ENCODE peak calls at places on chromosome 16, in ten cellular contexts. L is frontal cortex; S is astrocyte of the spinal cord; Z is fibroblast of pulmonary artery; O is ovary; T is stimulated activated CD4-positive, alpha-beta T cell treated with anti-CD3 and anti-CD28 coated beads, Interleukin-2, amount 100 ng/mL, for 48 hours; G is CD4-positive, CD25-positive, alpha-beta regulatory T cell; U is stimulated activated effector memory CD8-positive, alpha-beta T cell treated with anti-CD3 and anti-CD28 coated beads, Interleukin-12 subunit alpha, Interleukin-12 subunit beta, amount 100 ng/mL, for 72 hours; F is left colon; A is choroid plexus epithelial cell. M is an unnamed sample.

GRCh38 chr16:29662729-29663019 is 373 bp upstream of the SPN start:
- DNase-seq in L (no peak), S (no peak), Z (no peak), O (no peak), T (no peak), G (no peak), U (no peak), F (no peak), A (no peak), M (no peak)

GRCh38 chr16:28984619-28985135 is at the start of gene LAT:
- DNase-seq in L (no peak), S (no peak), Z (no peak), O (no peak), T (peak; percentile 47), G (peak; percentile 82), U (peak; percentile 57), F (peak; percentile 34), A (no peak), M (no peak)

GRCh38 chr16:66131895-66132294 is 234.6 kb upstream of the CDH5 start:
- DNase-seq in L (no peak), S (peak; percentile 51), Z (no peak), O (no peak), T (no peak), G (no peak), U (no peak), F (no peak), A (peak; percentile 46), M (no peak)

GRCh38 chr16:84860383-84860782 is 40.6 kb downstream of the CRISPLD2 start:
- DNase-seq in L (no peak), S (no peak), Z (no peak), O (no peak), T (no peak), G (no peak), U (no peak), F (no peak), A (no peak), M (no peak)

GRCh38 chr16:2795714-2796143 is 2.5 kb upstream of the PRSS41 start:
- DNase-seq in L (no peak), S (no peak), Z (no peak), O (no peak), T (no peak), G (no peak), U (no peak), F (peak; percentile 57), A (no peak), M (peak; percentile 46)

GRCh38 chr16:27641260-27641659 is 91.3 kb downstream of the KATNIP start:
- DNase-seq in L (no peak), S (no peak), Z (no peak), O (no peak), T (no peak), G (no peak), U (no peak), F (no peak), A (no peak), M (no peak)

GRCh38 chr16:10564591-10564990 is 15.8 kb downstream of the EMP2 start:
- DNase-seq in L (no peak), S (no peak), Z (no peak), O (no peak), T (no peak), G (no peak), U (no peak), F (no peak), A (no peak), M (no peak)

GRCh38 chr16:65024649-65025243 is 97.1 kb downstream of the CDH11 start:
- DNase-seq in L (no peak), S (peak; percentile 46), Z (peak; percentile 69), O (no peak), T (no peak), G (no peak), U (no peak), F (no peak), A (peak; percentile 77), M (no peak)

GRCh38 chr16:13307255-13307654 is 405.9 kb downstream of the SHISA9 start:
- DNase-seq in L (no peak), S (peak; percentile 92), Z (no peak), O (no peak), T (no peak), G (no peak), U (no peak), F (no peak), A (peak; percentile 48), M (no peak)

GRCh38 chr16:84042879-84043485 is 387 bp upstream of the SLC38A8 start:
- DNase-seq in L (no peak), S (no peak), Z (no peak), O (no peak), T (no peak), G (no peak), U (no peak), F (no peak), A (no peak), M (no peak)

GRCh38 chr16:2516391-2517240 is 2.9 kb downstream of the ATP6V0C start:
- DNase-seq in L (no peak), S (no peak), Z (no peak), O (no peak), T (no peak), G (no peak), U (no peak), F (no peak), A (peak; percentile 27), M (peak; percentile 75)

GRCh38 chr16:49575352-49576172 is 202.0 kb downstream of the C16orf78 start:
- DNase-seq in L (peak; percentile 25), S (no peak), Z (no peak), O (no peak), T (no peak), G (no peak), U (no peak), F (peak; percentile 64), A (no peak), M (no peak)

GRCh38 chr16:82194076-82194475 is 24.1 kb upstream of the MPHOSPH6 start:
- DNase-seq in L (no peak), S (no peak), Z (no peak), O (no peak), T (no peak), G (no peak), U (no peak), F (no peak), A (no peak), M (no peak)

GRCh38 chr16:10738231-10739077 is 5.2 kb upstream of the NUBP1 start:
- DNase-seq in L (peak; percentile 36), S (peak; percentile 73), Z (peak; percentile 68), O (peak; percentile 37), T (no peak), G (peak; percentile 15), U (no peak), F (peak; percentile 46), A (peak; percentile 86), M (peak; percentile 83)

GRCh38 chr16:57649846-57650245 is 18.3 kb upstream of the ADGRG3 start:
- DNase-seq in L (no peak), S (no peak), Z (no peak), O (no peak), T (no peak), G (no peak), U (no peak), F (no peak), A (no peak), M (no peak)

GRCh38 chr16:15874745-15875314 is 13.6 kb downstream of the CEP20 start:
- DNase-seq in L (no peak), S (peak; percentile 72), Z (peak; percentile 84), O (peak; percentile 57), T (no peak), G (no peak), U (no peak), F (peak; percentile 39), A (peak; percentile 88), M (no peak)

GRCh38 chr16:2897110-2897509 is 14.1 kb downstream of the FLYWCH2 start:
- DNase-seq in L (no peak), S (no peak), Z (no peak), O (no peak), T (no peak), G (no peak), U (no peak), F (no peak), A (no peak), M (peak; percentile 39)

GRCh38 chr16:1740234-1740633 is 31.1 kb downstream of the NME3 start:
- DNase-seq in L (no peak), S (no peak), Z (no peak), O (no peak), T (no peak), G (no peak), U (no peak), F (no peak), A (no peak), M (no peak)

GRCh38 chr16:88991813-88992350 is 14.9 kb upstream of the CBFA2T3 start:
- DNase-seq in L (no peak), S (no peak), Z (no peak), O (no peak), T (no peak), G (no peak), U (no peak), F (no peak), A (no peak), M (no peak)

GRCh38 chr16:77898671-77899211 is 110.4 kb downstream of the VAT1L start:
- DNase-seq in L (no peak), S (peak; percentile 53), Z (peak; percentile 17), O (no peak), T (no peak), G (no peak), U (no peak), F (no peak), A (peak; percentile 35), M (no peak)

GRCh38 chr16:11191665-11192064 is 64.3 kb downstream of the SOCS1 start:
- DNase-seq in L (no peak), S (no peak), Z (no peak), O (no peak), T (no peak), G (no peak), U (no peak), F (no peak), A (no peak), M (no peak)

GRCh38 chr16:11325404-11326083 is 19.7 kb upstream of the RMI2 start:
- DNase-seq in L (no peak), S (no peak), Z (no peak), O (no peak), T (no peak), G (no peak), U (no peak), F (no peak), A (no peak), M (no peak)

GRCh38 chr16:89863741-89864391 is 9.5 kb upstream of the TCF25 start:
- DNase-seq in L (no peak), S (peak; percentile 20), Z (peak; percentile 84), O (no peak), T (no peak), G (peak; percentile 32), U (peak; percentile 34), F (no peak), A (peak; percentile 89), M (no peak)

GRCh38 chr16:60463986-60464385 is 1572.3 kb downstream of the CDH8 start:
- DNase-seq in L (no peak), S (no peak), Z (no peak), O (no peak), T (no peak), G (no peak), U (no peak), F (no peak), A (no peak), M (no peak)

GRCh38 chr16:17420821-17421220 is 49.9 kb downstream of the XYLT1 start:
- DNase-seq in L (no peak), S (peak; percentile 61), Z (no peak), O (no peak), T (no peak), G (no peak), U (no peak), F (no peak), A (no peak), M (no peak)

GRCh38 chr16:77540656-77541055 is 105.8 kb upstream of the ADAMTS18 start:
- DNase-seq in L (no peak), S (peak; percentile 90), Z (peak; percentile 53), O (no peak), T (no peak), G (no peak), U (no peak), F (no peak), A (peak; percentile 97), M (no peak)

GRCh38 chr16:47143677-47144558 is at the start of gene NETO2:
- DNase-seq in L (peak; percentile 81), S (peak; percentile 62), Z (peak; percentile 65), O (peak; percentile 54), T (peak; percentile 34), G (peak; percentile 63), U (peak; percentile 50), F (peak; percentile 28), A (peak; percentile 58), M (peak; percentile 62)

GRCh38 chr16:81567987-81568748 is 123.6 kb downstream of the CMIP start:
- DNase-seq in L (no peak), S (peak; percentile 58), Z (peak; percentile 57), O (peak; percentile 52), T (peak; percentile 56), G (no peak), U (peak; percentile 27), F (no peak), A (peak; percentile 24), M (peak; percentile 73)

M was measured in aorta.